ENCODE peak calls at places on chromosomes 4 and X, in five cellular contexts. One of them, this sample, is unnamed.

GRCh38 chr4:103012085-103012484 is 7.4 kb downstream of the SLC9B1 start:
- DNase-seq in kidney tubule cell: peak
- DNase-seq in NCI-H1105 treated with DMSO at 0.1 percent for 48 hours: no peak
- DNase-seq in NCI-H460: no peak
- DNase-seq in ovary: no peak
- DNase-seq in this sample: no peak

GRCh38 chrX:13721371-13721770 is 13.0 kb downstream of the TRAPPC2 start:
- DNase-seq in ovary: no peak
- DNase-seq in NCI-H1105 treated with DMSO at 0.1 percent for 48 hours: no peak
- DNase-seq in NCI-H460: no peak
- DNase-seq in kidney tubule cell: no peak
- DNase-seq in this sample: no peak

GRCh38 chr4:7929530-7929951 is 10.1 kb downstream of the AFAP1 start:
- DNase-seq in NCI-H460: no peak
- DNase-seq in ovary: no peak
- DNase-seq in kidney tubule cell: peak
- DNase-seq in NCI-H1105 treated with DMSO at 0.1 percent for 48 hours: no peak
- DNase-seq in this sample: no peak

GRCh38 chrX:25014366-25014838 is 1.4 kb downstream of the ARX start:
- DNase-seq in NCI-H460: no peak
- DNase-seq in kidney tubule cell: no peak
- DNase-seq in ovary: no peak
- DNase-seq in NCI-H1105 treated with DMSO at 0.1 percent for 48 hours: no peak
- DNase-seq in this sample: no peak

GRCh38 chr4:26263165-26263564 is 57.6 kb upstream of the RBPJ start:
- DNase-seq in ovary: no peak
- DNase-seq in kidney tubule cell: no peak
- DNase-seq in NCI-H460: no peak
- DNase-seq in NCI-H1105 treated with DMSO at 0.1 percent for 48 hours: no peak
- DNase-seq in this sample: no peak

GRCh38 chr4:87506974-87507701 is 22.0 kb downstream of the SPARCL1 start:
- DNase-seq in ovary: no peak
- DNase-seq in kidney tubule cell: peak
- DNase-seq in NCI-H460: no peak
- DNase-seq in NCI-H1105 treated with DMSO at 0.1 percent for 48 hours: no peak
- DNase-seq in this sample: no peak

GRCh38 chrX:117910216-117910615 is 206.4 kb downstream of the KLHL13 start:
- DNase-seq in NCI-H460: no peak
- DNase-seq in NCI-H1105 treated with DMSO at 0.1 percent for 48 hours: no peak
- DNase-seq in ovary: no peak
- DNase-seq in kidney tubule cell: peak
- DNase-seq in this sample: no peak

GRCh38 chrX:130079824-130080406 is 30.4 kb downstream of the ELF4 start:
- DNase-seq in kidney tubule cell: peak
- DNase-seq in ovary: peak
- DNase-seq in NCI-H1105 treated with DMSO at 0.1 percent for 48 hours: peak
- DNase-seq in NCI-H460: peak
- DNase-seq in this sample: peak

GRCh38 chrX:153381684-153382532 is 19.2 kb downstream of the PNMA6E start:
- DNase-seq in ovary: peak
- DNase-seq in NCI-H460: peak
- DNase-seq in kidney tubule cell: peak
- DNase-seq in NCI-H1105 treated with DMSO at 0.1 percent for 48 hours: peak
- DNase-seq in this sample: peak